ENCODE peak calls at places on chromosomes 3 and 15, in nine cellular contexts. H, Z, D, S, K, I, C, Q and W are unnamed samples.

GRCh38 chr3:77321646-77322045 is 281.7 kb downstream of the ROBO2 start:
- DNase-seq in H (no peak), Z (no peak), D (no peak), S (no peak), K (no peak), I (peak), C (no peak), Q (no peak), W (no peak)

GRCh38 chr3:30934208-30934550 is 39.7 kb upstream of the GADL1 start:
- DNase-seq in H (peak), Z (peak), D (no peak), S (no peak), K (peak), I (peak), C (no peak), Q (peak), W (peak)

GRCh38 chr3:67109651-67110204 is 111.6 kb downstream of the KBTBD8 start:
- DNase-seq in H (peak), Z (peak), D (no peak), S (no peak), K (no peak), I (peak), C (peak), Q (peak), W (no peak)

GRCh38 chr3:5312278-5312677 is 124.8 kb downstream of the EDEM1 start:
- DNase-seq in H (no peak), Z (no peak), D (no peak), S (no peak), K (no peak), I (peak), C (no peak), Q (no peak), W (no peak)

GRCh38 chr3:104279617-104280016 is 1087.1 kb upstream of the ALCAM start:
- DNase-seq in H (no peak), Z (peak), D (no peak), S (no peak), K (no peak), I (peak), C (peak), Q (peak), W (peak)

GRCh38 chr15:66269326-66270090 is 16.0 kb upstream of the MEGF11 start:
- DNase-seq in H (peak), Z (peak), D (no peak), S (no peak), K (peak), I (peak), C (no peak), Q (peak), W (peak)

GRCh38 chr15:33310481-33311311 is at the start of gene RYR3:
- DNase-seq in H (no peak), Z (no peak), D (no peak), S (no peak), K (peak), I (peak), C (no peak), Q (no peak), W (no peak)

GRCh38 chr3:61574854-61575253 is 13.5 kb downstream of the PTPRG start:
- DNase-seq in H (peak), Z (peak), D (no peak), S (no peak), K (peak), I (peak), C (peak), Q (peak), W (peak)

GRCh38 chr3:158152186-158152585 is 42.3 kb downstream of the RSRC1 start:
- DNase-seq in H (no peak), Z (peak), D (no peak), S (no peak), K (peak), I (peak), C (peak), Q (peak), W (no peak)

GRCh38 chr3:12139111-12139511 is 19.6 kb downstream of the TIMP4 start:
- DNase-seq in H (peak), Z (peak), D (no peak), S (no peak), K (peak), I (peak), C (no peak), Q (peak), W (peak)